ENCODE peak calls at places on chromosomes 2 and 18, in five cellular contexts. O is dorsolateral prefrontal cortex; Z is nephron progenitor cell; D is H9; P is CD8-positive, alpha-beta T cell. F is an unnamed sample.

GRCh38 chr2:231713738-231714638 is 5.7 kb downstream of the PTMA start:
- DNase-seq in O (peak; percentile 82), Z (peak; percentile 91), D (peak; percentile 96), P (peak; percentile 95), F (peak; percentile 88)

GRCh38 chr2:56587456-56587855 is 403.7 kb downstream of the CCDC85A start:
- DNase-seq in O (no peak), Z (no peak), D (no peak), P (no peak), F (no peak)

GRCh38 chr2:24231461-24231881 is 56.6 kb downstream of the FAM228A start:
- DNase-seq in O (peak; percentile 63), Z (no peak), D (no peak), P (no peak), F (no peak)

GRCh38 chr2:57343391-57344006 is 703.1 kb upstream of the VRK2 start:
- DNase-seq in O (no peak), Z (no peak), D (no peak), P (no peak), F (no peak)

GRCh38 chr2:231393149-231394131 is 2.1 kb upstream of the B3GNT7 start:
- DNase-seq in O (no peak), Z (no peak), D (peak; percentile 81), P (peak; percentile 61), F (no peak)

GRCh38 chr2:175436076-175436475 is 254.6 kb upstream of the ATP5MC3 start:
- DNase-seq in O (no peak), Z (no peak), D (no peak), P (no peak), F (no peak)

GRCh38 chr18:59921384-59921891 is 21.6 kb downstream of the PMAIP1 start:
- DNase-seq in O (no peak), Z (no peak), D (no peak), P (no peak), F (no peak)

GRCh38 chr18:25832008-25832604 is 258.3 kb downstream of the SS18 start:
- DNase-seq in O (peak; percentile 73), Z (peak; percentile 75), D (peak; percentile 66), P (no peak), F (peak; percentile 80)

GRCh38 chr2:17804358-17804757 is 11.9 kb upstream of the MSGN1 start:
- DNase-seq in O (no peak), Z (no peak), D (no peak), P (no peak), F (no peak)

GRCh38 chr2:5985551-5986229 is 293.5 kb downstream of the SOX11 start:
- DNase-seq in O (no peak), Z (no peak), D (no peak), P (no peak), F (no peak)

GRCh38 chr2:171763602-171764001 is 76.3 kb downstream of the DYNC1I2 start:
- DNase-seq in O (no peak), Z (no peak), D (no peak), P (no peak), F (no peak)

GRCh38 chr18:47912794-47913594 is 17.5 kb downstream of the SMAD2 start:
- DNase-seq in O (no peak), Z (no peak), D (no peak), P (no peak), F (no peak)

GRCh38 chr18:79912409-79912991 is 39.0 kb downstream of the SLC66A2 start:
- DNase-seq in O (no peak), Z (no peak), D (peak; percentile 18), P (peak; percentile 77), F (no peak)

GRCh38 chr2:10009811-10010781 is 33.3 kb upstream of the KLF11 start:
- DNase-seq in O (peak; percentile 43), Z (no peak), D (no peak), P (no peak), F (no peak)

GRCh38 chr2:47908682-47909081 is 2.4 kb upstream of the FBXO11 start:
- DNase-seq in O (no peak), Z (no peak), D (no peak), P (no peak), F (no peak)

GRCh38 chr18:652131-652530 is 5.3 kb upstream of the TYMS start:
- DNase-seq in O (no peak), Z (no peak), D (no peak), P (no peak), F (no peak)

GRCh38 chr18:9792565-9793226 is 84.6 kb downstream of the RAB31 start:
- DNase-seq in O (no peak), Z (peak; percentile 39), D (peak; percentile 77), P (no peak), F (peak; percentile 47)

GRCh38 chr2:64101141-64101591 is 43.1 kb downstream of the PELI1 start:
- DNase-seq in O (no peak), Z (no peak), D (no peak), P (no peak), F (no peak)

GRCh38 chr2:20224716-20225293 is at the start of gene SDC1:
- DNase-seq in O (peak; percentile 63), Z (peak; percentile 75), D (peak; percentile 76), P (no peak), F (peak; percentile 49)

GRCh38 chr2:55010149-55010591 is 40.1 kb downstream of the RTN4 start:
- DNase-seq in O (peak; percentile 58), Z (no peak), D (no peak), P (peak; percentile 61), F (no peak)

GRCh38 chr2:202278036-202278760 is 12.6 kb downstream of the NOP58 start:
- DNase-seq in O (no peak), Z (no peak), D (no peak), P (no peak), F (no peak)

GRCh38 chr2:201808070-201808469 is 1.7 kb downstream of the CDK15 start:
- DNase-seq in O (no peak), Z (peak; percentile 15), D (no peak), P (no peak), F (no peak)

GRCh38 chr2:144378551-144378950 is 141.4 kb downstream of the ZEB2 start:
- DNase-seq in O (no peak), Z (no peak), D (no peak), P (no peak), F (no peak)

GRCh38 chr2:159939946-159940345 is 122.5 kb downstream of the PLA2R1 start:
- DNase-seq in O (no peak), Z (no peak), D (no peak), P (no peak), F (no peak)
- TF ChIP-seq CTCF in O (no peak), Z (no peak), D (peak; percentile 42), P (no peak), F (no peak)

DNA sequence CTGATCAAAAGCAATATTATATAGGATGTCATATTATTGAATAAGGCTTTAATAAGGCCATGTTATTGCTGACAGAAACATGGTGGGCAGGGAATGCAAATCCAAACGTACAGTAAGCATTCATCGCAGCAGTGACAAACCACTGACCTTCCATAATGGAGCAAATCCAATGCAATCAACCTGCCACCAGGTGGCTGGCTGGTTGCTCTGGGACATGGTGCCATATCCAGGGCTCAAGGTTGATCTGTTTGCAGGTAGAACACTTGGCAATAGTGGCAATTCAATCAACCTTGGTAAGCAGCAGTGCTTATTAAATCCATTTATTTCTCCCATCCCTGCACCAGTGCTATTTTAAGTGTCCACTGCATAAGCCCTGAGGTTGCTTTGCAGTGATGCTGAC is 75.4 kb downstream of the CERKL start:
- DNase-seq in O (no peak), Z (no peak), D (peak; percentile 48), P (no peak), F (peak; percentile 11)
- TF ChIP-seq CTCF in O (no peak), Z (no peak), D (peak; percentile 67), P (no peak), F (peak; percentile 56)

DNA sequence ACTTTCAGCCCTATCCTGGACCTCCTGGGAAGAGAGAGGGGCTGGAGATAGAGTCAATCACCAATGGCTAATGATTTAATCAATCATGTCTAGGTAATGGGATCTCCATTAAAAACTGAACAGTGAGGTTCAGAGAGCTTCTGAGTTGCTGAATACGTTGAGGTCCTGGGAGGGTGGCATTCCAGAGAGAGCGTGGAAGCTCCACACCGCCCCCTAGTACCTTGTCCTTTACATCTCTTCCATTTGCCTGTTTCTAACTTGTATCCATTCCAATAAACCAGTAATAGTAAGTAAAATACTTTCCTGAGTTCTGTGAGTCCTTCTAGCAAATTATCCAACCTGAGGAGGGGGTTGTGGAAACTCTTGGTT is 101.7 kb downstream of the B3GNT2 start:
- DNase-seq in O (no peak), Z (no peak), D (peak; percentile 59), P (no peak), F (no peak)
- TF ChIP-seq CTCF in O (no peak), Z (no peak), D (peak; percentile 78), P (no peak), F (no peak)

DNA sequence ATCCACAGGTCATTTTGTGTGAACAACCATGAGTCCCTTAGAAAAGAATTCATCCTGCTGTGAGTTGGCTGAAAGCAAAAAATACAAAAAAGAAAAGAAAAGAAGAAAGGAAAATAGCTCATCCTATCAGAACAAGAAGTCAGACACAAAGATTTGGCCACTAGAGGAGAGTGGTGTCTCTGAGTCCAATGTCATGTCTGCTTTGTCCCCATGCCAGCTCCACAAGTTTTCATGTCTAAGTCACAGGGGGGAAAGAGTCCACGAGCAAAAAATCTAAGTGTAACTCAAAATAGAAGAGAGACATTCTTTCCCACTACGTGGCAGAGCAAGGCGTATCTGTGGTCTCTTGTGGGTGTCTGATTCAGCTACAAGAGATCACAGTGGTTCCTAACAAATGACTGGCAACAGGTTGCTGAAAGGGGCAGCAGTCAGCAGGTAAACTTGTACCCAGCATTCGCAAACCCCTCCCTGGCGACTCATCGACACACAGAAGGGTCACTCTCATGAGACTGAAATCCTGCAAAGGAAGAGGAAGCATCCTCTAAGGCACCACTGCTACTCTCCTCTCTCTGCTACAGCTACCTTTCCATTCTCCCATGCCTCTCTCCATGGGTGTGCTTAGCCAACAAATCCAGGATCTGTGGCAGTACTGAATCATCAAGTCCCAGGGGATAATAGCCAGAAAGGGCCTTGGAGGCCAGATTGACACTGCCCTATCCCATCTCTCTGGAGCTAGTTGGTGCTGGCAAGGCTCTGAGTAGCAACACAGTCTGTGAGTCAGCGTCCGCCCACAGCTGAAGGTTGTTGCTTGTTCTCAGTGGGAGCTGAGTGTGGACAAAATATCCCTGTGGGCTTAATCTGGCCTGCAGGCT is 123.0 kb upstream of the SLC39A10 start:
- DNase-seq in O (peak; percentile 68), Z (no peak), D (no peak), P (peak; percentile 67), F (no peak)
- TF ChIP-seq CTCF in O (no peak), Z (no peak), D (no peak), P (no peak), F (no peak)

DNA sequence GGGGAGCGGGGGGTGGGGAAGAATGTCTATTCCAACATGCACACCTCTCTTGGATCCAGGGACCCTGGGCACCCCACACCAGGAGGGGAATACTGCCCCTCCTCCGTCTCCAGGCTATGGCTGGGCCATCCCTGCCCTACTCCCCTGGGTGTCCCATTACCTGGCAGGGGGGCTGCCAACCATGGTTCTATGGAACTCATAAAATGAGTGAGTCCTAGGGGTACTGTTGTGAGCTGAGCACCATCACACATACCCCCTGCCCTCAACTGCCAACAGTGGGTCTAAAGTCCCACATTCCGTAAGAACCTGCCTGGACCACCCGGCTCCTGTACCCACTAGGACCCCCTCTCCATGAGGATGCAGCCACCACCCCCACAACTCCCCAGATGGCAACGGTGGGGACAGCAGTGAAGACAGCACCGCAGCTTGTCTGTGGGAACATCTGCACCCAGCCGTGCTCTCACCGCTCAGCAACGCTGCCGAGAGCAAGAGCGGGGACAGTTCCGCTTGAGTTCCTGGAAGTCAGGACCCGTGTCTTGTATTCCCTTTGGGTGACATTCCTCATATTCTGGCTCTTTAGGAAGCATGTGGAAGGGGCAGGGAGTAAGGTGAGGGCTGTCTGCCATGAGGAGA is 41.5 kb downstream of the BIN1 start:
- DNase-seq in O (no peak), Z (no peak), D (no peak), P (no peak), F (no peak)
- TF ChIP-seq CTCF in O (no peak), Z (no peak), D (no peak), P (no peak), F (no peak)

F was measured in endothelial cell.